ENCODE peak calls at places on chromosomes 4 and X, in eight cellular contexts. F is Panc1, N is upper lobe of left lung, B is A549, O is HCT116, G is PC-3, L is gastrocnemius medialis, D is DND-41. J is an unnamed sample.

GRCh38 chr4:82864336-82865001 is 26.5 kb downstream of the SEC31A start:
- ATAC-seq in F (no peak), N (no peak), B (no peak), O (no peak), G (no peak), L (no peak), D (no peak), J (no peak)

GRCh38 chr4:89489338-89489771 is 181.8 kb upstream of the GPRIN3 start:
- ATAC-seq in F (no peak), N (peak), B (no peak), O (no peak), G (no peak), L (no peak), D (no peak), J (peak)

GRCh38 chrX:110402091-110402854 is 43.6 kb downstream of the RTL9 start:
- ATAC-seq in F (no peak), N (peak), B (peak), O (peak), G (peak), L (peak), D (no peak), J (peak)

GRCh38 chr4:183905593-183906485 is 732 bp downstream of the STOX2 start:
- ATAC-seq in F (peak), N (peak), B (peak), O (no peak), G (peak), L (peak), D (no peak), J (peak)

GRCh38 chr4:38117614-38118013 is 157.4 kb downstream of the PTTG2 start:
- ATAC-seq in F (no peak), N (peak), B (no peak), O (no peak), G (no peak), L (no peak), D (no peak), J (no peak)

GRCh38 chrX:124344246-124344645 is 2.1 kb upstream of the SH2D1A start:
- ATAC-seq in F (no peak), N (no peak), B (no peak), O (no peak), G (no peak), L (no peak), D (no peak), J (no peak)

GRCh38 chrX:100447563-100448397 is 37.7 kb upstream of the PCDH19 start:
- ATAC-seq in F (peak), N (peak), B (peak), O (peak), G (peak), L (no peak), D (no peak), J (peak)

GRCh38 chrX:104306180-104306579 is 51.4 kb upstream of the ESX1 start:
- ATAC-seq in F (no peak), N (no peak), B (no peak), O (no peak), G (no peak), L (no peak), D (no peak), J (no peak)

GRCh38 chr4:2261110-2261852 is 628 bp downstream of the MXD4 start:
- ATAC-seq in F (peak), N (peak), B (no peak), O (peak), G (peak), L (peak), D (no peak), J (peak)

GRCh38 chr4:140372607-140373327 is 679 bp upstream of the SCOC start:
- ATAC-seq in F (peak), N (peak), B (peak), O (peak), G (peak), L (peak), D (peak), J (no peak)

GRCh38 chrX:39903937-39904336 is 193.8 kb downstream of the BCOR start:
- ATAC-seq in F (no peak), N (no peak), B (peak), O (no peak), G (peak), L (no peak), D (no peak), J (no peak)

GRCh38 chr4:129037093-129037492 is 56.2 kb downstream of the SCLT1 start:
- ATAC-seq in F (no peak), N (no peak), B (no peak), O (no peak), G (no peak), L (no peak), D (no peak), J (no peak)

DNA sequence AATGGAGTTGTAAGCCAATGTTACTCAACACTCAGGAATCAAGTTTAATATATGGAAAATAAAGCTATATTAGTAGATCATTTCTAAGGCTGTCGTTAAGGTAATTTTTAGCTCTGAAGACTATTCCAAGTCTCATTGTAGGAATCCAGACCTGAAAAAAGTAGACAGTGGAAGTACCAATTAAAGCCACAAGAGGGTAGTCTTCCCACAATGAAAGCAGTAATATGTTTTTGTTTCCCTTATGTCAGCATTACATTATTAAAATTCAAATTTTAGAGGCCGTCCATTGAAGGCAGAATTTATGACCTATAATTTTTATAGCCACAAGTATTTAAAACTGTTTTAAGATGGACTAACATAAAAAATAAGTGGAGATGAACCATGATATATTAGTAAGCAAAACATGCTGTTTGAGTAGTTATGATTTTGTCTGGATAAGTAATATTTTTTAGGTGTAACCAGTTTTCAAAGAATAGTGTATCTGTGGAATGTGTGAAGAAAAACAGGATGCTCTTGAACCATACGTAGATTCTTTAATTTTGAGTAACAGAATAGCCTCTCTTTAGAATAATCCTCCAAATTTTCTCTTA is 372.6 kb upstream of the TECRL start:
- ATAC-seq in F (no peak), N (peak), B (no peak), O (no peak), G (peak), L (no peak), D (peak), J (no peak)
- TF ChIP-seq CTCF in F (peak), N (peak), B (peak), O (no peak), G (peak), L (no peak), D (peak), J (peak)

GRCh38 chr4:3732076-3733028 is 33.8 kb upstream of the ADRA2C start:
- ATAC-seq in F (no peak), N (no peak), B (no peak), O (no peak), G (no peak), L (no peak), D (no peak), J (no peak)
- TF ChIP-seq CTCF in F (no peak), N (no peak), B (no peak), O (no peak), G (no peak), L (no peak), D (no peak), J (no peak)

GRCh38 chr4:83989835-83990234 is 453.9 kb downstream of the GPAT3 start:
- ATAC-seq in F (no peak), N (no peak), B (no peak), O (no peak), G (no peak), L (no peak), D (no peak), J (no peak)

GRCh38 chr4:83996254-83996653 is 460.3 kb downstream of the GPAT3 start:
- ATAC-seq in F (no peak), N (no peak), B (no peak), O (no peak), G (no peak), L (no peak), D (no peak), J (no peak)

GRCh38 chr4:83993774-83994173 is 457.9 kb downstream of the GPAT3 start:
- ATAC-seq in F (no peak), N (no peak), B (no peak), O (peak), G (no peak), L (no peak), D (no peak), J (no peak)
- TF ChIP-seq CTCF in F (peak), N (no peak), B (no peak), O (no peak), G (peak), L (no peak), D (peak), J (no peak)

DNA sequence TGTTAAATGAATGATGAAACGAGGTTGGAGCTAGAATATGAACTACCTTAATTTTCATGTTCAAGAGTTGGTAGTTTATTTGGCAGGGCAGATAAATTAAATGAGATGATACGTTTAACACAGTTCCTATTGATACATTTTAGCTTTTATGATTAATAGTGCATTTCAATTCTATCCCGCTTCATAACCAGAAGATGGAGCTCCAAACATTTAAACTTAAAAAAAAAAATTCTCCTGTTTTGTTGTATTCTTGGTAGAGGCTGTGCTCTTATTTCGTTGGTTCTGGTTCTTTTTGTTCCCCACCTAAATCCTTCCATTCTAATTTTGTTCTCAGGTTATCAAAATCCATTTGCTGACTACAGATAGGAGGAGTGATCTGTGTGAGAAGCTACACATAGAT is 71.8 kb upstream of the PTPN13 start:
- ATAC-seq in F (no peak), N (no peak), B (no peak), O (no peak), G (peak), L (no peak), D (no peak), J (no peak)
- TF ChIP-seq CTCF in F (peak), N (no peak), B (no peak), O (peak), G (peak), L (no peak), D (no peak), J (no peak)

DNA sequence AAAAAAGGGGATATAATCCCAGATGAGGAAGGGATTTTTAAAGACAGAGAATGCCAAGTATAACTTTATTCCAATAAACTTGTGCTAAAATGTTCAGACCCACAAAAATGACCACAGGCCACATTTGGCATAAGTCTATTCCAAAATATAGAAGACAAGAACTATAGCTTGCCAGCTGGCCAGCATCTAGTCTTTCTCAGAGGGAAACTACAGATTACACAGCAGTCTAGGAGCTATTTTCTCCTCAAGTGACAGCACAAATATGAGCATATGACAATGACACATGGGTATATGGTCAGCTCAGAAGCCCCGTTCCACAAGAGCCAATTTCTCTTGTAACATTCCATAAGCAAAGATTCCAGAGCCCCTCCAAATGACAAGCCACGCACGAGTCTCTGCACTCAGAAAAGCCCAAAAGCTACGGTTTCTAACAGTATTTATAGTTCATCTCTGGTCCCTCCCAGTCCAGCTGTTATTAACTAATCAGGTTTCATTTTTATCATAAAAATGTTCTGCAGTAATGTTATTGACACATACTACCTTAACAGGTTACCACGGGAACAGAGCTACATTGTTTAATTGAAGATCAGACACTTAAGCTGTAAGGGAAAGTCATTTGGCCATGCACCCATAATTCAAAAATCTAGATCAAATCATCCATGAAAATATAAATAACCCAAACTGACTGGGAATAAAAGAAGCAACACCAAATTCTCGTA is 70.3 kb downstream of the RAB28 start:
- ATAC-seq in F (no peak), N (no peak), B (no peak), O (no peak), G (no peak), L (peak), D (no peak), J (no peak)
- TF ChIP-seq CTCF in F (no peak), N (no peak), B (no peak), O (no peak), G (no peak), L (no peak), D (no peak), J (no peak)

J was measured in gastroesophageal sphincter.